ENCODE peak calls at places on chromosomes 16 and 17, in four cellular contexts. Y is stimulated activated CD4-positive, alpha-beta T cell treated with anti-CD3 and anti-CD28 coated beads, Interleukin-12 subunit alpha, Interleukin-12 subunit beta, amount 100 ng/mL, for 4 hours; N is hypothalamus; U is body of pancreas. E is an unnamed sample.

GRCh38 chr17:44197980-44198720 is 1.5 kb downstream of the ATXN7L3 start:
- DNase-seq in Y (no peak), N (no peak), U (peak), E (no peak)

GRCh38 chr16:67086829-67087228 is 22.9 kb upstream of the PHAF1 start:
- DNase-seq in Y (no peak), N (no peak), U (no peak), E (no peak)

GRCh38 chr17:76597156-76598003 is 11.7 kb upstream of the ST6GALNAC2 start:
- DNase-seq in Y (no peak), N (no peak), U (peak), E (peak)

GRCh38 chr17:78476973-78477372 is 98.5 kb downstream of the PGS1 start:
- DNase-seq in Y (no peak), N (no peak), U (no peak), E (no peak)

GRCh38 chr17:79160980-79161621 is 86.5 kb downstream of the ENGASE start:
- DNase-seq in Y (no peak), N (no peak), U (no peak), E (no peak)

GRCh38 chr16:66511615-66512500 is 38.1 kb downstream of the TK2 start:
- DNase-seq in Y (no peak), N (no peak), U (peak), E (no peak)

GRCh38 chr16:47139561-47140185 is 4.1 kb downstream of the NETO2 start:
- DNase-seq in Y (no peak), N (no peak), U (no peak), E (no peak)

GRCh38 chr17:44084921-44085320 is 14.4 kb downstream of the G6PC3 start:
- DNase-seq in Y (no peak), N (no peak), U (no peak), E (no peak)

GRCh38 chr16:80948886-80949502 is 57.7 kb downstream of the CMC2 start:
- DNase-seq in Y (peak), N (peak), U (peak), E (peak)

GRCh38 chr16:74743668-74744299 is 30.8 kb downstream of the FA2H start:
- DNase-seq in Y (no peak), N (no peak), U (peak), E (peak)

GRCh38 chr16:29784901-29785500 is 5.5 kb upstream of the KIF22 start:
- DNase-seq in Y (peak), N (peak), U (peak), E (peak)

GRCh38 chr16:9345046-9345445 is 253.6 kb downstream of the HAPSTR1 start:
- DNase-seq in Y (no peak), N (no peak), U (no peak), E (no peak)

GRCh38 chr16:70331588-70332358 is 14.9 kb upstream of the DDX19A start:
- DNase-seq in Y (no peak), N (no peak), U (no peak), E (no peak)

GRCh38 chr17:40325156-40326013 is 16.4 kb downstream of the RARA start:
- DNase-seq in Y (no peak), N (no peak), U (no peak), E (peak)

GRCh38 chr17:68868708-68869107 is 86.5 kb downstream of the ABCA8 start:
- DNase-seq in Y (no peak), N (no peak), U (peak), E (no peak)

GRCh38 chr16:13961099-13961811 is 41.3 kb downstream of the ERCC4 start:
- DNase-seq in Y (no peak), N (no peak), U (no peak), E (no peak)

GRCh38 chr17:1762233-1762905 is 509 bp downstream of the SERPINF1 start:
- DNase-seq in Y (no peak), N (no peak), U (peak), E (no peak)

GRCh38 chr17:15349119-15349518 is 7.7 kb upstream of the TEKT3 start:
- DNase-seq in Y (no peak), N (no peak), U (no peak), E (no peak)

GRCh38 chr17:83185023-83186002 is 105.9 kb downstream of the METRNL start:
- DNase-seq in Y (no peak), N (no peak), U (peak), E (no peak)

GRCh38 chr17:74145756-74146155 is 57.7 kb upstream of the RPL38 start:
- DNase-seq in Y (no peak), N (no peak), U (no peak), E (no peak)

GRCh38 chr16:85912271-85912974 is 13.5 kb downstream of the IRF8 start:
- DNase-seq in Y (no peak), N (no peak), U (peak), E (no peak)

GRCh38 chr17:34249497-34249877 is 5.6 kb upstream of the CCL2 start:
- DNase-seq in Y (no peak), N (no peak), U (peak), E (no peak)

GRCh38 chr17:58289869-58290268 is 9.1 kb upstream of the MPO start:
- DNase-seq in Y (no peak), N (no peak), U (no peak), E (no peak)

GRCh38 chr17:12620200-12620720 is 45.4 kb upstream of the MYOCD start:
- DNase-seq in Y (no peak), N (no peak), U (no peak), E (no peak)

GRCh38 chr17:73715714-73716113 is 71.5 kb upstream of the SDK2 start:
- DNase-seq in Y (no peak), N (no peak), U (no peak), E (no peak)

E was measured in lower lobe of right lung.